ENCODE peak calls at places on chromosome 5, in ten cellular contexts. K, H, I, G, B, S, Z, T, Y and J are unnamed samples.

GRCh38 chr5:96293966-96294886 is 138.8 kb downstream of the PCSK1 start:
- DNase-seq in I (no peak), Z (no peak), H (no peak), K (peak), B (peak), Y (no peak), G (no peak), S (no peak), T (no peak), J (no peak)

GRCh38 chr5:146345578-146346366 is 7.1 kb downstream of the POU4F3 start:
- DNase-seq in K (no peak), S (no peak), I (no peak), H (no peak), B (no peak), T (no peak), G (no peak), Z (no peak), Y (no peak), J (no peak)

GRCh38 chr5:78771260-78772240 is 123.0 kb upstream of the LHFPL2 start:
- DNase-seq in Y (peak), Z (no peak), T (no peak), H (peak), G (peak), I (no peak), K (no peak), S (no peak), B (no peak), J (no peak)

GRCh38 chr5:170302729-170303501 is 5.3 kb upstream of the LCP2 start:
- DNase-seq in I (peak), S (peak), B (no peak), Y (no peak), H (peak), T (peak), K (no peak), G (no peak), Z (no peak), J (no peak)

GRCh38 chr5:179198865-179199645 is 138.9 kb downstream of the ZNF354C start:
- DNase-seq in S (no peak), Y (no peak), B (no peak), K (no peak), G (no peak), H (no peak), T (no peak), I (no peak), Z (no peak), J (no peak)

GRCh38 chr5:168366124-168366523 is 74.7 kb downstream of the WWC1 start:
- DNase-seq in Y (no peak), T (peak), Z (peak), I (no peak), K (peak), S (no peak), G (no peak), B (peak), H (no peak), J (no peak)

GRCh38 chr5:1382248-1382700 is 37.4 kb upstream of the CLPTM1L start:
- DNase-seq in T (no peak), G (no peak), S (no peak), K (no peak), Z (no peak), B (no peak), Y (no peak), H (no peak), I (no peak), J (no peak)

GRCh38 chr5:169273881-169274280 is 27.1 kb downstream of the SLIT3 start:
- DNase-seq in H (no peak), S (no peak), G (no peak), I (no peak), K (no peak), B (no peak), Y (no peak), T (no peak), Z (no peak), J (no peak)

GRCh38 chr5:132830436-132831094 is at the start of gene SHROOM1:
- DNase-seq in B (no peak), G (peak), Y (peak), H (no peak), S (no peak), K (peak), Z (peak), T (peak), I (peak), J (no peak)

GRCh38 chr5:10699987-10700386 is 61.0 kb downstream of the DAP start:
- DNase-seq in Y (no peak), B (no peak), S (no peak), Z (no peak), K (no peak), G (no peak), T (no peak), I (no peak), H (peak), J (no peak)

GRCh38 chr5:169197343-169197742 is 103.6 kb downstream of the SLIT3 start:
- DNase-seq in H (no peak), G (no peak), Y (peak), S (no peak), I (no peak), B (no peak), K (no peak), Z (peak), T (peak), J (no peak)

GRCh38 chr5:44708611-44709010 is 100.1 kb upstream of the MRPS30 start:
- DNase-seq in K (no peak), I (no peak), G (no peak), Y (no peak), H (no peak), B (no peak), Z (no peak), S (no peak), T (no peak), J (no peak)

GRCh38 chr5:41246376-41246775 is 33.0 kb upstream of the C6 start:
- DNase-seq in S (no peak), Y (no peak), I (no peak), G (peak), H (no peak), B (peak), Z (peak), K (peak), T (peak), J (no peak)

GRCh38 chr5:95781101-95781583 is 41.4 kb downstream of the GLRX start:
- DNase-seq in I (peak), Z (peak), Y (peak), H (peak), K (peak), S (peak), T (peak), G (peak), B (peak), J (peak)

GRCh38 chr5:82164957-82165698 is 113.0 kb downstream of the RPS23 start:
- DNase-seq in Z (peak), Y (no peak), T (peak), H (no peak), S (no peak), K (peak), B (peak), I (no peak), G (no peak), J (no peak)

GRCh38 chr5:37400501-37400900 is 21.4 kb downstream of the WDR70 start:
- DNase-seq in K (peak), Z (no peak), B (peak), T (no peak), H (no peak), I (no peak), S (no peak), G (no peak), Y (no peak), J (no peak)

GRCh38 chr5:174503461-174504265 is 220.7 kb upstream of the MSX2 start:
- DNase-seq in Y (peak), G (no peak), T (peak), Z (peak), B (no peak), K (peak), S (no peak), I (no peak), H (no peak), J (no peak)

GRCh38 chr5:116923344-116923743 is 348.7 kb upstream of the SEMA6A start:
- DNase-seq in I (no peak), H (no peak), B (no peak), K (no peak), Z (no peak), T (no peak), Y (no peak), S (no peak), G (no peak), J (no peak)

GRCh38 chr5:6525910-6526309 is 77.3 kb downstream of the UBE2QL1 start:
- DNase-seq in Y (peak), I (peak), K (no peak), B (no peak), Z (peak), T (peak), S (no peak), H (no peak), G (peak), J (no peak)

GRCh38 chr5:131381792-131382191 is 117.9 kb downstream of the CDC42SE2 start:
- DNase-seq in Y (no peak), I (no peak), H (no peak), B (no peak), Z (no peak), T (no peak), K (no peak), S (no peak), G (no peak), J (no peak)

GRCh38 chr5:152378730-152379129 is 26.3 kb downstream of the NMUR2 start:
- DNase-seq in Y (no peak), K (no peak), T (peak), G (no peak), H (no peak), Z (no peak), B (no peak), I (no peak), S (no peak), J (no peak)

GRCh38 chr5:172958268-172959046 is 767 bp upstream of the RPL26L1 start:
- DNase-seq in H (peak), G (peak), Y (peak), I (peak), Z (peak), K (no peak), T (peak), S (peak), B (peak), J (peak)

GRCh38 chr5:10607023-10607665 is 43.3 kb downstream of the ANKRD33B start:
- DNase-seq in H (no peak), G (no peak), T (peak), Y (no peak), B (peak), K (peak), Z (no peak), S (no peak), I (peak), J (no peak)

GRCh38 chr5:31217441-31217840 is 24.0 kb downstream of the CDH6 start:
- DNase-seq in T (no peak), K (no peak), S (no peak), Z (no peak), Y (no peak), I (no peak), G (no peak), B (no peak), H (no peak), J (no peak)

GRCh38 chr5:74070766-74071165 is 444.8 kb downstream of the ARHGEF28 start:
- DNase-seq in Y (no peak), Z (no peak), G (no peak), I (no peak), S (no peak), T (no peak), K (no peak), H (no peak), B (no peak), J (no peak)

GRCh38 chr5:82004511-82004910 is 32.7 kb downstream of the ATG10 start:
- DNase-seq in S (no peak), G (no peak), Y (no peak), H (no peak), T (peak), B (peak), I (no peak), K (peak), Z (peak), J (no peak)

GRCh38 chr5:95422842-95423241 is 31.7 kb downstream of the FAM81B start:
- DNase-seq in H (no peak), B (no peak), S (no peak), I (no peak), G (no peak), T (peak), Z (no peak), Y (no peak), K (peak), J (no peak)

GRCh38 chr5:137141779-137142178 is 357.3 kb downstream of the SPOCK1 start:
- DNase-seq in I (no peak), Z (no peak), Y (no peak), K (no peak), G (no peak), B (no peak), S (no peak), T (peak), H (no peak), J (no peak)

GRCh38 chr5:67902497-67902830 is 313.1 kb upstream of the PIK3R1 start:
- DNase-seq in I (no peak), K (no peak), Z (no peak), S (no peak), B (no peak), T (no peak), Y (no peak), G (no peak), H (no peak), J (no peak)

GRCh38 chr5:13510616-13511015 is 433.9 kb downstream of the DNAH5 start:
- DNase-seq in T (no peak), Z (no peak), K (no peak), G (no peak), B (no peak), I (no peak), Y (no peak), H (no peak), S (no peak), J (no peak)

GRCh38 chr5:154198611-154199230 is 8.2 kb downstream of the GALNT10 start:
- DNase-seq in H (no peak), B (peak), S (no peak), Z (peak), T (peak), Y (no peak), I (no peak), G (peak), K (peak), J (no peak)

GRCh38 chr5:13480834-13481233 is 463.7 kb downstream of the DNAH5 start:
- DNase-seq in K (no peak), H (no peak), T (no peak), S (no peak), I (no peak), B (no peak), G (no peak), Z (no peak), Y (no peak), J (no peak)

GRCh38 chr5:109454726-109455505 is 45.1 kb upstream of the PJA2 start:
- DNase-seq in H (no peak), K (peak), S (no peak), B (peak), T (peak), G (no peak), Z (no peak), Y (no peak), I (no peak), J (no peak)

GRCh38 chr5:7886849-7887460 is 18.0 kb downstream of the MTRR start:
- DNase-seq in Z (peak), H (no peak), K (peak), Y (no peak), B (no peak), T (peak), I (no peak), G (no peak), S (no peak), J (no peak)

GRCh38 chr5:132026516-132027008 is 15.1 kb upstream of the ACSL6 start:
- DNase-seq in K (no peak), Y (peak), T (no peak), G (no peak), B (no peak), Z (no peak), I (peak), H (no peak), S (no peak), J (no peak)

GRCh38 chr5:172147857-172148256 is 40.2 kb downstream of the STK10 start:
- DNase-seq in T (no peak), Y (no peak), K (no peak), Z (no peak), H (no peak), I (no peak), G (no peak), B (no peak), S (no peak), J (no peak)

GRCh38 chr5:136132087-136132486 is 558 bp upstream of the SMAD5 start:
- DNase-seq in Z (peak), B (no peak), I (no peak), S (peak), G (no peak), H (no peak), Y (no peak), K (no peak), T (no peak), J (no peak)

GRCh38 chr5:160787247-160787646 is 64.8 kb downstream of the ATP10B start:
- DNase-seq in G (peak), B (no peak), H (peak), Y (peak), S (no peak), K (no peak), Z (peak), I (no peak), T (no peak), J (no peak)
- TF ChIP-seq CTCF in G (peak), B (no peak), H (peak), Y (peak), S (peak), K (no peak), Z (peak), I (no peak), T (no peak), J (no peak)

DNA sequence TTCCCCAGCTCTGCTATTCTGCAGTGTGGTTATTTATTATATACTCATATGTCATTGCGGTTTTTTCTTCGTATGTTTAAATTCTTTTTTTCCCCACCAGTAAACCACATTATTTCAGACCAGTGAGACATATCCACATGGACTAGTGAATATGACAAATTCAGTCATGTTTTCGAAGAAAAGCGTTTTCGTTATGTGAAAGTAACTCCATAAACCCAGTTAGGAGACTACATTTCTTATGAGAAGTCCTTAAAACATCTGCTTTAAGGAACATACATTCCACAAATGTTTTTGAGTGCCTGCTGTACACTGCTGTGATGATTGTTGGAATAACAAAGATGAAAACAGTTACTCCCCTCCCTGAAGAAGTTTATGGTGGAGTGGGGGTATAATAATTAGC is 591.8 kb upstream of the CLINT1 start:
- DNase-seq in K (peak), Z (no peak), G (no peak), T (peak), I (no peak), S (no peak), Y (no peak), B (peak), H (no peak), J (no peak)
- H3K27ac ChIP-seq in K (peak), Z (no peak), G (no peak), T (no peak), I (no peak), S (peak), Y (no peak), B (peak), H (no peak), J (no peak)

GRCh38 chr5:180621311-180621710 is 28.1 kb downstream of the FLT4 start:
- DNase-seq in H (no peak), I (no peak), K (no peak), S (no peak), T (no peak), B (no peak), G (no peak), Y (no peak), Z (no peak), J (no peak)

GRCh38 chr5:180620014-180620413 is 28.7 kb upstream of the SCGB3A1 start:
- DNase-seq in G (no peak), Y (no peak), Z (no peak), S (no peak), T (no peak), I (no peak), B (no peak), K (no peak), H (no peak), J (no peak)

GRCh38 chr5:180618830-180619562 is 27.7 kb upstream of the SCGB3A1 start:
- DNase-seq in I (no peak), K (peak), G (no peak), H (no peak), B (peak), Z (peak), T (peak), S (no peak), Y (no peak), J (no peak)

GRCh38 chr5:180618487-180618829 is 27.2 kb upstream of the SCGB3A1 start:
- DNase-seq in K (no peak), T (no peak), H (no peak), I (no peak), G (no peak), S (no peak), B (no peak), Y (no peak), Z (no peak), J (no peak)

DNA sequence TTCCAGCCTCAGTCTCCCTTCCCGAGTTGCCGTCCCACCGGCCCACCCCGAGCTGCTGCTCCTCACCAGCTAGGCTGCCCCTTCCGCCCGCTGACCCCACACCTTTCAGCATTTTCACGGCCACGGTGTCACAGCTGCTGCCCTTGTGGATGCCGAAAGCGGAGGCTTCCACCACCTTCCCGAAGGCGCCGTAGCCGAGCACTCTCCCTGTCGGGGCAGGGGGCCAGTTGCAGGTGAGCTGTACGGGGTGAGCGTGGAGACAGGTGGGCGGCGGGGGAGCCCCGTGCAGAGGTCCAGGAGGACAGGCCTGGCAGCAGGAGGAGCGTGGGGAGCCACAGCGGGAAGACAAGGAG is 28.2 kb upstream of the SCGB3A1 start:
- DNase-seq in G (no peak), Y (no peak), K (no peak), S (no peak), H (no peak), I (no peak), Z (no peak), B (no peak), T (no peak), J (no peak)
- H3K4me3 ChIP-seq in G (no peak), Y (no peak), K (no peak), S (no peak), H (no peak), I (no peak), Z (peak), B (no peak), T (no peak), J (no peak)

GRCh38 chr5:65102826-65103673 is 334.3 kb downstream of the CWC27 start:
- DNase-seq in H (no peak), Y (peak), Z (peak), G (peak), T (peak), B (no peak), K (peak), I (peak), S (peak), J (no peak)
- TF ChIP-seq CTCF in H (no peak), Y (peak), Z (peak), G (peak), T (peak), B (peak), K (no peak), I (peak), S (no peak), J (no peak)

DNA sequence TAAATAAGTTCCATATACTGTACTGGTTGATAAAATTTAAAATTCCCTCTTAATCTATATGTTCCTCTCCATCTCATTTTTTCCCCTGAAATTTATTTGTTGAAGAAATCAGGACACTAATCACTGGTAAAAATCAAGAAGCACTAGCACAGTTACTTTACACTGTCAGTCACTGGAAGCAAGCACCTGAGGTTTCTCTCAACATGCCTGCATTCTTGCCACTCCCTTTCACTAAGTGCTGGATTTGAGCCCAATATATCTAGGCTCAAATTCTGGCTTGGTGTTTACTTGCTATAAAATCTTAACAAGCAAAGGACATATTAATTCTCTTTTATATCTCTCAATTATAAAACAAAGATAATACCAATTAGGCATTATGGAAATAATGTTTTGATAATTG is 58.7 kb downstream of the DIAPH1 start:
- DNase-seq in K (peak), Z (no peak), T (peak), Y (no peak), I (no peak), G (no peak), H (no peak), B (no peak), S (no peak), J (no peak)
- H3K27ac ChIP-seq in K (peak), Z (no peak), T (peak), Y (peak), I (peak), G (peak), H (no peak), B (peak), S (peak), J (peak)